ENCODE peak calls at places on chromosomes 7 and 10, in five cellular contexts. G is stimulated activated CD4-positive, alpha-beta T cell treated with anti-CD3 and anti-CD28 coated beads, TNF-alpha, amount 100 ng/mL, for 24 hours; B is ovary; C is lower lobe of right lung; Q is nucleus accumbens. K is an unnamed sample.

GRCh38 chr10:82943142-82943541 is 1068.1 kb downstream of the NRG3 start:
- DNase-seq in B (no peak), Q (no peak), G (no peak), C (no peak), K (no peak)

GRCh38 chr10:74575191-74575720 is 251.1 kb upstream of the KAT6B start:
- DNase-seq in Q (no peak), C (no peak), G (no peak), B (no peak), K (no peak)

GRCh38 chr7:50769160-50769484 is 13.6 kb downstream of the GRB10 start:
- DNase-seq in B (no peak), C (no peak), G (no peak), Q (no peak), K (no peak)

GRCh38 chr7:37666026-37666780 is 17.4 kb upstream of the GPR141 start:
- DNase-seq in Q (no peak), B (no peak), G (no peak), C (no peak), K (no peak)

GRCh38 chr7:18224138-18224537 is 196.5 kb upstream of the PRPS1L1 start:
- DNase-seq in G (no peak), B (no peak), Q (no peak), C (no peak), K (no peak)

GRCh38 chr10:117944676-117945447 is 101.9 kb downstream of the RAB11FIP2 start:
- DNase-seq in Q (no peak), C (no peak), G (no peak), B (no peak), K (no peak)

GRCh38 chr7:17084166-17084475 is 202.3 kb upstream of the AGR3 start:
- DNase-seq in B (no peak), Q (no peak), C (no peak), G (no peak), K (no peak)

GRCh38 chr7:51182767-51183166 is 133.8 kb downstream of the COBL start:
- DNase-seq in G (no peak), B (peak), Q (no peak), C (no peak), K (no peak)

GRCh38 chr7:128932862-128933821 is 4.6 kb upstream of the IRF5 start:
- DNase-seq in B (no peak), Q (no peak), G (no peak), C (no peak), K (peak)